ENCODE peak calls at places on chromosomes 13 and 19, in four cellular contexts. One of them, this sample, is unnamed.

GRCh38 chr19:11227201-11227886 is 12.1 kb upstream of the ANGPTL8 start:
- DNase-seq in thyroid gland: no peak
- DNase-seq in fibroblast of lung: no peak
- DNase-seq in DND-41: peak
- DNase-seq in this sample: no peak

GRCh38 chr13:94209110-94209509 is 270.4 kb downstream of the DCT start:
- DNase-seq in thyroid gland: no peak
- DNase-seq in fibroblast of lung: peak
- DNase-seq in DND-41: no peak
- DNase-seq in this sample: no peak

GRCh38 chr13:40187836-40188591 is 478.4 kb downstream of the FOXO1 start:
- DNase-seq in thyroid gland: no peak
- DNase-seq in fibroblast of lung: no peak
- DNase-seq in DND-41: no peak
- DNase-seq in this sample: peak

GRCh38 chr19:8355631-8356402 is 8.1 kb upstream of the ANGPTL4 start:
- DNase-seq in thyroid gland: no peak
- DNase-seq in fibroblast of lung: peak
- DNase-seq in DND-41: no peak
- DNase-seq in this sample: no peak

GRCh38 chr19:16394111-16394510 is 69.5 kb downstream of the KLF2 start:
- DNase-seq in thyroid gland: no peak
- DNase-seq in fibroblast of lung: no peak
- DNase-seq in DND-41: no peak
- DNase-seq in this sample: no peak

GRCh38 chr19:27744926-27745844 is 1467.8 kb downstream of the UQCRFS1 start:
- DNase-seq in thyroid gland: no peak
- DNase-seq in fibroblast of lung: no peak
- DNase-seq in DND-41: no peak
- DNase-seq in this sample: no peak

GRCh38 chr19:11759805-11760204 is 7.0 kb upstream of the ZNF441 start:
- DNase-seq in thyroid gland: no peak
- DNase-seq in fibroblast of lung: no peak
- DNase-seq in DND-41: no peak
- DNase-seq in this sample: no peak

GRCh38 chr13:101346942-101347728 is 69.2 kb downstream of the NALCN start:
- DNase-seq in thyroid gland: no peak
- DNase-seq in fibroblast of lung: peak
- DNase-seq in DND-41: no peak
- DNase-seq in this sample: no peak

GRCh38 chr13:106755542-106755941 is 187.6 kb upstream of the ARGLU1 start:
- DNase-seq in thyroid gland: no peak
- DNase-seq in fibroblast of lung: no peak
- DNase-seq in DND-41: no peak
- DNase-seq in this sample: no peak

GRCh38 chr13:27789495-27790303 is 2.6 kb upstream of the GSX1 start:
- DNase-seq in thyroid gland: no peak
- DNase-seq in fibroblast of lung: no peak
- DNase-seq in DND-41: peak
- DNase-seq in this sample: no peak

GRCh38 chr19:30968210-30968609 is 381.0 kb downstream of the TSHZ3 start:
- DNase-seq in thyroid gland: no peak
- DNase-seq in fibroblast of lung: no peak
- DNase-seq in DND-41: no peak
- DNase-seq in this sample: no peak

GRCh38 chr13:99228737-99229691 is 28.4 kb downstream of the UBAC2 start:
- DNase-seq in thyroid gland: no peak
- DNase-seq in fibroblast of lung: peak
- DNase-seq in DND-41: peak
- DNase-seq in this sample: no peak

GRCh38 chr19:44813331-44814131 is 4.6 kb downstream of the BCAM start:
- DNase-seq in thyroid gland: no peak
- DNase-seq in fibroblast of lung: no peak
- DNase-seq in DND-41: no peak
- DNase-seq in this sample: no peak

GRCh38 chr13:90721937-90722336 is 625.5 kb upstream of the MIR17HG start:
- DNase-seq in thyroid gland: no peak
- DNase-seq in fibroblast of lung: no peak
- DNase-seq in DND-41: no peak
- DNase-seq in this sample: no peak

GRCh38 chr13:78830508-78830907 is 171.6 kb upstream of the OBI1 start:
- DNase-seq in thyroid gland: no peak
- DNase-seq in fibroblast of lung: no peak
- DNase-seq in DND-41: no peak
- DNase-seq in this sample: no peak

GRCh38 chr13:111518161-111518791 is 197.8 kb downstream of the TEX29 start:
- DNase-seq in thyroid gland: no peak
- DNase-seq in fibroblast of lung: no peak
- DNase-seq in DND-41: no peak
- DNase-seq in this sample: no peak

GRCh38 chr19:42099336-42099925 is 23.5 kb downstream of the ZNF574 start:
- DNase-seq in thyroid gland: no peak
- DNase-seq in fibroblast of lung: no peak
- DNase-seq in DND-41: no peak
- DNase-seq in this sample: no peak

GRCh38 chr19:16326401-16327130 is 1.9 kb downstream of the KLF2 start:
- DNase-seq in thyroid gland: no peak
- DNase-seq in fibroblast of lung: no peak
- DNase-seq in DND-41: no peak
- DNase-seq in this sample: no peak

GRCh38 chr13:27354379-27354778 is 70.0 kb upstream of the GTF3A start:
- DNase-seq in thyroid gland: no peak
- DNase-seq in fibroblast of lung: peak
- DNase-seq in DND-41: no peak
- DNase-seq in this sample: no peak

GRCh38 chr13:43305416-43305815 is 282.0 kb downstream of the DNAJC15 start:
- DNase-seq in thyroid gland: no peak
- DNase-seq in fibroblast of lung: no peak
- DNase-seq in DND-41: no peak
- DNase-seq in this sample: no peak

GRCh38 chr13:43309301-43309700 is 285.9 kb downstream of the DNAJC15 start:
- DNase-seq in thyroid gland: no peak
- DNase-seq in fibroblast of lung: no peak
- DNase-seq in DND-41: no peak
- DNase-seq in this sample: no peak

GRCh38 chr13:43306364-43306763 is 283.0 kb downstream of the DNAJC15 start:
- DNase-seq in thyroid gland: no peak
- DNase-seq in fibroblast of lung: no peak
- DNase-seq in DND-41: no peak
- DNase-seq in this sample: no peak

GRCh38 chr13:43307221-43307920 is 284.0 kb downstream of the DNAJC15 start:
- DNase-seq in thyroid gland: no peak
- DNase-seq in fibroblast of lung: no peak
- DNase-seq in DND-41: no peak
- DNase-seq in this sample: no peak

GRCh38 chr13:43307921-43308433 is 284.6 kb downstream of the DNAJC15 start:
- DNase-seq in thyroid gland: peak
- DNase-seq in fibroblast of lung: peak
- DNase-seq in DND-41: no peak
- DNase-seq in this sample: no peak
- H3K27ac ChIP-seq in thyroid gland: no peak
- H3K27ac ChIP-seq in fibroblast of lung: no peak
- H3K27ac ChIP-seq in DND-41: no peak
- H3K27ac ChIP-seq in this sample: no peak

DNA sequence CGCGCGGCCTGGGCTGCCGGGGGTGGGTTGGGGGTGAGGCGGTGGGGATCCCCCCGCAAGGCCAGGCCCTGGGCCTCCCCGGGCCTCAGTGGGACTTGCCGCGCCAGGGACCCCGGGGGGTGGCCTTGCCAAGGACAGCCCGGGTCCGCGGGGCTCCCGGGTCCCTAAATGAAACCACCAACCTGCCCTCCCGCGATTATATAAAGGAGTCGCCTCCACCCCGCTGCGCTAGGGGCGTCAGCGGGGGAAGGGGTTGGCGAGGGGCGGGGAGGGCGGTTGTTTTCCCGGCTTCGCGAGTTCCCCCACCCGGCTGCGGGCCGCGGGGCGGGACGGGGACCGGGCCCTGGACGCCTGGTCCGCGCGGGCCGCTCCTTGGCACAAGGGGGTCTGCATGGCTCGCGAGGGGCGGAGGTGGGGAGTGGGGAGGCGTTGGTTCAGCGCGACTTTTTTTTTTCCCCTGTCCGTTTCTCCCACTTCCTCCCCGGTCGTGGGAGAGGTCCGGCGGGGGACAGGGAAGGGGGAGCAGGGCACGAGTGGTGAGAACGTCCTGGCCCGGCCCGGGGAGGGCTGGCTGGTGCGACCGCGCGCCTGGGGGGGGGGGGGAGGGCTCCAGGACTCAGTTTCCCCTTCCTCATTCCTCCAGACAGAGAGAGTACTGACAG is 828 bp upstream of the ZBTB7A start:
- DNase-seq in thyroid gland: no peak
- DNase-seq in fibroblast of lung: no peak
- DNase-seq in DND-41: no peak
- DNase-seq in this sample: peak
- TF ChIP-seq CTCF in thyroid gland: no peak
- TF ChIP-seq CTCF in fibroblast of lung: no peak
- TF ChIP-seq CTCF in DND-41: peak
- TF ChIP-seq CTCF in this sample: no peak

GRCh38 chr13:110284809-110285519 is 22.0 kb downstream of the COL4A1 start:
- DNase-seq in thyroid gland: no peak
- DNase-seq in fibroblast of lung: no peak
- DNase-seq in DND-41: no peak
- DNase-seq in this sample: no peak
- H3K27ac ChIP-seq in thyroid gland: no peak
- H3K27ac ChIP-seq in fibroblast of lung: no peak
- H3K27ac ChIP-seq in DND-41: no peak
- H3K27ac ChIP-seq in this sample: no peak

GRCh38 chr13:84912720-84913119 is 886.5 kb downstream of the SLITRK6 start:
- DNase-seq in thyroid gland: no peak
- DNase-seq in fibroblast of lung: no peak
- DNase-seq in DND-41: no peak
- DNase-seq in this sample: no peak

GRCh38 chr13:84917252-84917878 is 881.9 kb downstream of the SLITRK6 start:
- DNase-seq in thyroid gland: no peak
- DNase-seq in fibroblast of lung: peak
- DNase-seq in DND-41: no peak
- DNase-seq in this sample: no peak
- TF ChIP-seq CTCF in thyroid gland: peak
- TF ChIP-seq CTCF in fibroblast of lung: peak
- TF ChIP-seq CTCF in DND-41: peak
- TF ChIP-seq CTCF in this sample: no peak

DNA sequence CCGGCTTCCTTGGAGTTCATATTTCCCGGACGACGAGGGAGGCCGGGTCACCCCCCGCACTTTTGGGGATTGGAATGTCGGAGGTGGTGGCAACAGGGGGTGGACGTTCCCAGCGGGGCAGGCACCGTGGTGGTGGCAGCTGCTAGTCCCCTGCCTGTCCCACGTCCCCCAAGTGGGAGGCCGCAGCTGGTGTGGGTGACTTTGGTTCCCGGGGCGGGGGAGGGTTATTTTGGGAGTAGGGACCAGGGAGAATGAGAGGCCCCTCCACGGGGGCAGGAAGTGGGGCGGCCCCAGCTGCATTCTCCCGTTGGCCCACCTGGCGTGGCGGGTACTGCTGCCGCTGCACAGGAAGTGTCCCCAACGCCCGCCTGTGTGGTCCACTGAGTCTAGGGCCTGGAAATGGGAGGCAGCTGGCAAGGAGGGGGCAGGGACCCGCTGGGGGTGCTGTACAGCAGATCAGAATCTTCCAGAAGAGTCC is 11.1 kb upstream of the PLIN3 start:
- DNase-seq in thyroid gland: no peak
- DNase-seq in fibroblast of lung: no peak
- DNase-seq in DND-41: peak
- DNase-seq in this sample: no peak
- H3K27ac ChIP-seq in thyroid gland: no peak
- H3K27ac ChIP-seq in fibroblast of lung: no peak
- H3K27ac ChIP-seq in DND-41: peak
- H3K27ac ChIP-seq in this sample: no peak

DNA sequence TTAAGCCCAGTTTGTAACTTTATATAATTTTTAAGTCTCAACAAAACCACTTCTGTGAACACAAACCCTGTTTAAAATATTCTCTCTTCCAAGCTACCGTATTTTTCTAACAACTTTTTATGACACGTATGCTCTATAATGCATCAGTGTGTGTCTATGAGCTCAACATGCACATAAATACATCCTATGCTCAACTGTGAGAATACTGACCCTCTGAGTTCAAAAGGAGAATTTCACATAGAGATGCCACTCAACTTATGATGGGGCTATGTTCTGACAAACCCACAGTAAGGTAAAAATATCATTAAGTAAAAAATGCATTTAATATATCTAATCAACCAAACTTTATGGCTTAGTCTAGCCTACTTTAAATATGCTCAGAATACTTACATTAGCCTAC is 1139.7 kb upstream of the SPRY2 start:
- DNase-seq in thyroid gland: no peak
- DNase-seq in fibroblast of lung: no peak
- DNase-seq in DND-41: no peak
- DNase-seq in this sample: no peak
- TF ChIP-seq CTCF in thyroid gland: no peak
- TF ChIP-seq CTCF in fibroblast of lung: no peak
- TF ChIP-seq CTCF in DND-41: no peak
- TF ChIP-seq CTCF in this sample: no peak

This sample was measured in CD8-positive, alpha-beta T cell.